ENCODE peak calls at places on chromosomes 11 and 22, in nine cellular contexts. L, C, T, S, H, G, D, X and F are unnamed samples.

GRCh38 chr11:131748146-131749050 is 378.0 kb downstream of the NTM start:
- DNase-seq in L (peak), H (peak), X (peak), G (peak), T (peak), C (peak), D (peak), S (no peak), F (peak)

GRCh38 chr11:4072668-4073285 is 21.8 kb upstream of the RRM1 start:
- DNase-seq in T (peak), L (peak), C (peak), G (peak), D (no peak), S (peak), X (peak), H (no peak), F (peak)

GRCh38 chr11:28581286-28582242 is 473.4 kb downstream of the METTL15 start:
- DNase-seq in X (no peak), H (no peak), C (no peak), D (no peak), L (peak), S (no peak), T (no peak), G (peak), F (no peak)

GRCh38 chr11:12827929-12828812 is 153.9 kb downstream of the TEAD1 start:
- DNase-seq in G (peak), S (no peak), H (no peak), D (no peak), T (no peak), X (no peak), L (peak), C (peak), F (no peak)

GRCh38 chr22:18104566-18104965 is 6.0 kb upstream of the TUBA8 start:
- DNase-seq in C (no peak), G (peak), D (no peak), S (no peak), L (no peak), T (no peak), H (no peak), X (no peak), F (no peak)

GRCh38 chr11:104390696-104391095 is 226.7 kb upstream of the PDGFD start:
- DNase-seq in S (no peak), L (peak), D (no peak), H (no peak), X (no peak), C (no peak), G (peak), T (no peak), F (no peak)

GRCh38 chr11:103898065-103898464 is 138.4 kb upstream of the DDI1 start:
- DNase-seq in C (no peak), X (no peak), L (no peak), D (no peak), H (no peak), G (no peak), S (no peak), T (no peak), F (no peak)

GRCh38 chr11:68327586-68328370 is 15.4 kb downstream of the LRP5 start:
- DNase-seq in L (no peak), D (no peak), G (no peak), H (no peak), X (no peak), T (no peak), S (no peak), C (no peak), F (no peak)